ENCODE peak calls at places on chromosomes 13 and 19, in ten cellular contexts. G is brain microvascular endothelial cell, I is AG09309, Y is fibroblast of lung, C is tibial nerve, R is AG10803, O is neural progenitor cell, J is HCT116, W is lower leg skin, Q is fibroblast of mammary gland. M is an unnamed sample.

GRCh38 chr13:91135949-91136348 is 211.5 kb upstream of the MIR17HG start:
- DNase-seq in G (no peak), O (peak), Q (no peak), R (no peak), J (no peak), I (no peak), C (no peak), Y (no peak), W (no peak), M (no peak)

GRCh38 chr13:112873851-112874750 is 94.9 kb upstream of the MCF2L start:
- DNase-seq in Y (peak), R (peak), C (peak), G (peak), W (peak), I (no peak), Q (peak), J (peak), O (peak), M (peak)

GRCh38 chr13:25973576-25973975 is 78.2 kb downstream of the SHISA2 start:
- DNase-seq in I (no peak), O (no peak), R (no peak), G (no peak), C (no peak), Q (no peak), W (no peak), Y (no peak), J (no peak), M (no peak)

GRCh38 chr19:33434886-33435705 is 61.6 kb downstream of the CEBPG start:
- DNase-seq in C (no peak), R (peak), Q (peak), G (peak), I (no peak), Y (peak), O (peak), J (no peak), W (no peak), M (no peak)

GRCh38 chr13:40206241-40207109 is 460.0 kb downstream of the FOXO1 start:
- DNase-seq in C (no peak), W (no peak), Y (peak), O (no peak), J (no peak), I (no peak), G (peak), Q (peak), R (no peak), M (no peak)

GRCh38 chr13:109973279-109973678 is 186.9 kb upstream of the IRS2 start:
- DNase-seq in J (no peak), Y (no peak), I (no peak), W (peak), R (no peak), C (no peak), O (no peak), Q (no peak), G (no peak), M (no peak)

GRCh38 chr13:106407338-106407737 is 128.1 kb downstream of the EFNB2 start:
- DNase-seq in I (no peak), Y (peak), Q (no peak), O (no peak), G (no peak), C (no peak), J (no peak), W (no peak), R (no peak), M (no peak)

GRCh38 chr19:11451327-11451941 is 16.0 kb downstream of the PRKCSH start:
- DNase-seq in Q (no peak), G (no peak), I (no peak), O (no peak), Y (no peak), R (no peak), W (no peak), J (no peak), C (no peak), M (no peak)

GRCh38 chr13:48000559-48001126 is 430 bp downstream of the SUCLA2 start:
- DNase-seq in J (no peak), W (no peak), R (no peak), Y (peak), G (no peak), I (no peak), O (peak), C (no peak), Q (no peak), M (no peak)

GRCh38 chr13:76944457-76944856 is 3.9 kb upstream of the ACOD1 start:
- DNase-seq in Q (peak), W (no peak), C (no peak), Y (peak), I (no peak), J (no peak), R (peak), O (no peak), G (peak), M (peak)

GRCh38 chr19:12774588-12775555 is at the start of gene HOOK2:
- DNase-seq in O (peak), I (no peak), W (peak), C (peak), G (no peak), Y (no peak), R (no peak), Q (no peak), J (peak), M (no peak)

GRCh38 chr13:98746968-98747367 is 5.5 kb downstream of the SLC15A1 start:
- DNase-seq in R (peak), C (no peak), J (no peak), W (peak), G (peak), I (no peak), Q (peak), O (no peak), Y (peak), M (no peak)

GRCh38 chr13:100521912-100522490 is 66.6 kb downstream of the GGACT start:
- DNase-seq in I (no peak), Q (no peak), R (no peak), O (no peak), Y (no peak), C (no peak), G (no peak), W (no peak), J (no peak), M (no peak)

GRCh38 chr13:33284016-33284415 is 1.5 kb downstream of the STARD13 start:
- DNase-seq in O (no peak), W (no peak), I (no peak), G (peak), R (peak), J (no peak), C (no peak), Y (peak), Q (peak), M (no peak)

GRCh38 chr13:51225034-51225433 is 2.8 kb downstream of the FAM124A start:
- DNase-seq in O (no peak), W (no peak), Q (peak), G (no peak), Y (no peak), C (no peak), I (no peak), R (peak), J (no peak), M (no peak)

GRCh38 chr13:33075996-33076395 is 59.8 kb downstream of the KL start:
- DNase-seq in J (no peak), Q (no peak), I (no peak), C (no peak), R (no peak), O (no peak), Y (no peak), W (no peak), G (no peak), M (no peak)

GRCh38 chr19:19628499-19629134 is 597 bp upstream of the LPAR2 start:
- DNase-seq in J (peak), Q (peak), C (no peak), I (no peak), R (peak), G (peak), Y (peak), W (no peak), O (peak), M (peak)

GRCh38 chr19:38142176-38143035 is 81.6 kb downstream of the DPF1 start:
- DNase-seq in Y (peak), J (no peak), G (peak), C (no peak), R (peak), Q (peak), O (peak), I (no peak), W (no peak), M (no peak)

GRCh38 chr13:40438999-40439797 is 227.2 kb downstream of the FOXO1 start:
- DNase-seq in Q (peak), W (no peak), O (no peak), J (no peak), I (no peak), R (peak), G (peak), C (no peak), Y (peak), M (no peak)

GRCh38 chr13:46184277-46184699 is 2.3 kb upstream of the LCP1 start:
- DNase-seq in C (no peak), O (peak), W (peak), Q (peak), G (no peak), I (no peak), R (no peak), J (peak), Y (no peak), M (no peak)

GRCh38 chr19:55044286-55044685 is 6.2 kb upstream of the GP6 start:
- DNase-seq in O (no peak), W (no peak), R (no peak), C (no peak), G (no peak), Q (no peak), J (no peak), I (no peak), Y (no peak), M (no peak)

GRCh38 chr13:88895261-88895941 is 1224.2 kb downstream of the SLITRK5 start:
- DNase-seq in Y (no peak), I (no peak), R (no peak), J (no peak), Q (no peak), W (no peak), G (no peak), O (no peak), C (no peak), M (no peak)

GRCh38 chr19:30968210-30968609 is 381.0 kb downstream of the TSHZ3 start:
- DNase-seq in J (no peak), R (peak), Q (no peak), I (peak), W (no peak), Y (no peak), O (peak), C (no peak), G (no peak), M (no peak)

GRCh38 chr13:98889419-98890079 is 88.3 kb downstream of the DOCK9 start:
- DNase-seq in I (no peak), J (no peak), G (no peak), O (no peak), Q (no peak), Y (no peak), R (no peak), C (no peak), W (no peak), M (no peak)

GRCh38 chr19:15498910-15499309 is 9.4 kb upstream of the CYP4F22 start:
- DNase-seq in G (no peak), W (no peak), Y (no peak), J (peak), O (no peak), I (no peak), R (no peak), Q (no peak), C (no peak), M (no peak)

GRCh38 chr19:5144545-5145179 is 175.7 kb downstream of the KDM4B start:
- DNase-seq in O (no peak), G (no peak), J (no peak), Y (no peak), I (no peak), R (no peak), Q (no peak), C (no peak), W (no peak), M (no peak)

GRCh38 chr19:37855098-37855497 is 51.3 kb downstream of the WDR87 start:
- DNase-seq in Q (peak), C (no peak), Y (peak), G (peak), I (no peak), J (no peak), O (no peak), R (peak), W (no peak), M (no peak)

GRCh38 chr13:37806666-37807065 is 62.9 kb downstream of the TRPC4 start:
- DNase-seq in J (no peak), W (no peak), Y (no peak), G (no peak), Q (no peak), R (no peak), O (no peak), I (no peak), C (no peak), M (no peak)

GRCh38 chr19:5354403-5354802 is 13.8 kb upstream of the PTPRS start:
- DNase-seq in O (peak), R (no peak), Q (peak), Y (no peak), W (no peak), C (no peak), G (peak), J (no peak), I (no peak), M (no peak)

GRCh38 chr13:43304945-43305344 is 281.6 kb downstream of the DNAJC15 start:
- DNase-seq in G (no peak), R (no peak), J (no peak), W (no peak), C (no peak), I (no peak), Y (no peak), Q (no peak), O (no peak), M (no peak)

GRCh38 chr19:7004313-7004931 is 16.8 kb downstream of the MBD3L2B start:
- DNase-seq in R (peak), J (peak), Q (peak), I (no peak), O (peak), C (no peak), Y (peak), W (no peak), G (peak), M (no peak)

GRCh38 chr13:48094404-48094780 is 512 bp downstream of the MED4 start:
- DNase-seq in Q (no peak), W (no peak), Y (peak), C (no peak), J (no peak), G (no peak), O (peak), I (no peak), R (peak), M (no peak)

GRCh38 chr13:97221491-97221890 is 642 bp upstream of the MBNL2 start:
- DNase-seq in W (no peak), C (no peak), J (no peak), Y (no peak), I (no peak), G (no peak), R (no peak), Q (no peak), O (no peak), M (no peak)
- H3K4me3 ChIP-seq in W (no peak), C (peak), J (peak), Y (peak), I (no peak), G (no peak), R (peak), Q (peak), O (peak), M (peak)

GRCh38 chr19:47172666-47173455 is 42.2 kb downstream of the SAE1 start:
- DNase-seq in Y (no peak), G (no peak), R (no peak), O (no peak), J (no peak), W (no peak), C (no peak), Q (no peak), I (no peak), M (no peak)

GRCh38 chr19:47179643-47180310 is 49.1 kb downstream of the SAE1 start:
- DNase-seq in J (no peak), R (no peak), G (no peak), I (no peak), Y (no peak), O (no peak), W (no peak), C (no peak), Q (no peak), M (no peak)

GRCh38 chr19:47176071-47176626 is 45.5 kb downstream of the SAE1 start:
- DNase-seq in G (peak), O (no peak), R (peak), W (no peak), Q (peak), C (no peak), J (no peak), I (peak), Y (peak), M (no peak)

DNA sequence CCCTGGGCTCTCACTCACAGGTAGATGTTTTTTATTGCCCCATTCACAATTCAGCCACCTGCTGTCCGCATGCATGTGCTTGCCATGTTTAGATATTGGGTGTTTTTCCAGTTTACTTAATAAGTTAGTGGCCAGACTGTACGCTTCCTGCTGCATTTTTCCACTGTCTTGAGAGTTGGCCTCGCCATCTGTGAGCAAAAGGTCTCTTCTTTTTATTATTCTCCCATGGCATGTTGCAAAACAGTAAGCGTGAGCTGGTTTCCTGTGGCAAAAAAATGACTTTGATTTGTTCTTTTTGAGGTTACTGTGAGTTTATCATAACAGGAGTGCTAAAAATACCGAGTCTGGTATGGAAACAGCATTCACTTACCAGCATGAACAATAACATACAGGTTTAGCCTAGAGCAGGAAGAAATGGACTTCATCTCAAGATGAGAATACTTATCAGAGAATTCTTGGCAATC is 46.0 kb downstream of the SAE1 start:
- DNase-seq in O (no peak), R (peak), Y (peak), I (peak), C (no peak), J (no peak), Q (peak), W (no peak), G (peak), M (peak)
- H3K4me3 ChIP-seq in O (no peak), R (no peak), Y (no peak), I (no peak), C (no peak), J (no peak), Q (no peak), W (no peak), G (no peak), M (no peak)

DNA sequence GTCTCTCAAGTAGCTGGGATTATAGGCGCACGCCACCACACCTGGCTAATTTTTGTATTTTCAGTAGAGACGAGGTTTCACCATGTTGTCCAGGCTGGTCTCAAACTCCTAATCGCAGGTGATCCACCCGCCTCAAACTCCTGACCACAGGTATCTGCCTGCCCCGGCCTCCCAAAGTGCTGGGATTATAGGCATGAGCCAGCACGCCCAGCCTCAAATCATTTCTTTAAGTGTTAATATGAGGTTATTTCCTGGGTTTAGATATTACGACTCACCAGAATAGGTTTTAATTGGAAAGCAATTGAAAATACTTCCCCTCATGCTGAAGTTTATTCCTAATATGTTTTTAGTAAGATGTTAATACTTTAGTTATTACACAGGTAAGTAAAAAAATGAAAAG is 144.5 kb downstream of the NUFIP1 start:
- DNase-seq in R (no peak), O (no peak), G (no peak), W (peak), Y (no peak), I (no peak), Q (no peak), J (no peak), C (no peak), M (no peak)
- H3K4me3 ChIP-seq in R (no peak), O (no peak), G (no peak), W (no peak), Y (no peak), I (no peak), Q (no peak), J (no peak), C (no peak), M (no peak)

DNA sequence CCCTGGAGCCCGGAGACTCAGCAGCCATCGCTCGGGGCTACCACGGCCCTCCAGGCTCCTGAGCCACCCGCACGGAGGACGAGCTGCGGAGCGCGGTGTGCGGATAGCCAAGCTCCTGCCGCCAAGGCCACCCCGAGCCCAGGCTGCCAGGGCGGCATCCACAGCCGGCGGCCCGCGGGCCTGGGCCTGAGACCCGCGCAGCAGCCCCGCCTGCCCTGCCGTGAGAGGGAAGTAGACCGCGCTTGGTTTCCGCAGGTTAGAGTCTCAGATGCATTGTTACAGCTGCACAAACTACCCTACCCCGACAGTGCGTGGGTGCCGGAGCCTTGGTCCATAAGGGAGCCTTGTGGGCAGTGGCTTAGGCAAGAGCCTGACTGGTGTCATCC is 253.8 kb upstream of the SGCG start:
- DNase-seq in Q (no peak), I (no peak), C (no peak), W (no peak), O (no peak), R (no peak), Y (no peak), G (no peak), J (no peak), M (no peak)
- H3K4me3 ChIP-seq in Q (peak), I (no peak), C (peak), W (no peak), O (peak), R (no peak), Y (peak), G (peak), J (no peak), M (no peak)

DNA sequence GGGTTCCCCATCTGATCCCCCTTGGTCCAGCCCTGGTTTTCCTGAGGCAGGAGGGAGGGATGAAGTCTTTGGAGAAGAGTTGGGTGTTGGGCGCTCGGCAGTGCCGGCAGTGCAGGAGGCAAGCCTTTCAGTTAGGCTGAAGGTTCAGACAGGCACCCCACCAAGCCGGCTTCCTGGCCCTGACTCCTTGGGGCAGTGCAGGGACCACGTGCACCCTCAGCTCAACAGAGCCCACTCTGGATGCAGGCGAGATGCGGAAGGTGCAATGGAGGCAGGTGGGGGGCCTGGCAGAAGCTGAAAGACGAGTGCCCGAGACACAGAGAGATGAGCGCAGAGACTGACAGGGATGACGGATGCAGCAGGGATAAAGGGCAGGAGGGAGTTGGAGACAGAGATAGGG is 11.1 kb downstream of the MAMSTR start:
- DNase-seq in Q (no peak), Y (no peak), R (no peak), W (no peak), I (no peak), O (no peak), G (no peak), J (no peak), C (no peak), M (no peak)
- H3K4me3 ChIP-seq in Q (no peak), Y (no peak), R (no peak), W (no peak), I (no peak), O (no peak), G (no peak), J (no peak), C (no peak), M (no peak)

DNA sequence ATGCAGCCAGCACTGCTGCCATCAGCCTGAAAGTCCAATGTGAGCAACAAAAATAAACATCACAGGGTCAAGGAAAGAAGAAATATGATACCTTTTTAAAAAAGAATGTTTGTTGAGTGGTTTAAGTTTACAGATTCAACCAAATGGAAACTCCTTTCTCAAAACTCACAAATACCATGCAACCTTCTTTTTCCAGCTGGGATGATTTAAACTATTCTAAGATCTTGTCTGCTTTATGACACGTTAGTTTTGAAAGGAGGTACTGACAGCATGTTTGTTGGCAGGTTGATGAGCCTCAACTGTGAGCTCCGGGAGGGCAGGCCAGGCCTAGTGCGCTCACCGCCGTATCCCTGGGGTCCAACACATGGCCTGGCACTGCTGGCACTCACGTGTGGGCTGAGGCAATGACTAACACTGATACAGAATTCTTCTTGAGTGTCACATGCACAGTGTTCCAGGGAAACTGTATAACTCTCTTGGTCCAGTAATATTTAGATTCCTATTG is 46.7 kb downstream of the LATS2 start:
- DNase-seq in I (peak), G (peak), O (no peak), J (no peak), Q (peak), R (peak), W (peak), C (no peak), Y (peak), M (peak)
- H3K4me3 ChIP-seq in I (no peak), G (no peak), O (no peak), J (no peak), Q (no peak), R (no peak), W (no peak), C (no peak), Y (no peak), M (no peak)

M was measured in skeletal muscle cell.